ENCODE peak calls at places on chromosome 13, in six cellular contexts. R is heart right ventricle, Q is body of pancreas, D is tibial nerve, M is cardiac muscle cell, J is DND-41. L is an unnamed sample. For H3K36me3, the result is how much of the 10 kb centered on the place peaks cover.

GRCh38 chr13:100440756-100441421 is 147.7 kb downstream of the GGACT start:
- DNase-seq in R (no peak), Q (no peak), D (no peak), M (peak), J (no peak), L (no peak)

GRCh38 chr13:99357149-99357596 is 50.0 kb upstream of the GPR183 start:
- DNase-seq in R (no peak), Q (no peak), D (no peak), M (peak), J (no peak), L (no peak)

GRCh38 chr13:99432637-99433542 is 68.4 kb upstream of the TM9SF2 start:
- DNase-seq in R (peak), Q (peak), D (peak), M (peak), J (peak), L (peak)

GRCh38 chr13:22369840-22370239 is 699.0 kb downstream of the FGF9 start:
- DNase-seq in R (no peak), Q (no peak), D (no peak), M (no peak), J (no peak), L (no peak)

GRCh38 chr13:27997904-27998522 is 9.5 kb upstream of the URAD start:
- DNase-seq in R (peak), Q (peak), D (no peak), M (peak), J (peak), L (no peak)

GRCh38 chr13:113919761-113920160 is 54.1 kb downstream of the C13orf46 start:
- DNase-seq in R (no peak), Q (no peak), D (no peak), M (no peak), J (no peak), L (no peak)

GRCh38 chr13:75705395-75705794 is 69.3 kb downstream of the LMO7 start:
- DNase-seq in R (no peak), Q (no peak), D (no peak), M (peak), J (no peak), L (no peak)

GRCh38 chr13:59458908-59459579 is 704.7 kb downstream of the DIAPH3 start:
- DNase-seq in R (peak), Q (peak), D (no peak), M (peak), J (no peak), L (no peak)

GRCh38 chr13:112510002-112510780 is 77.8 kb downstream of the TUBGCP3 start:
- DNase-seq in R (no peak), Q (peak), D (no peak), M (peak), J (peak), L (no peak)

GRCh38 chr13:19960673-19961015 is 2.1 kb downstream of the ZMYM2 start:
- DNase-seq in R (no peak), Q (no peak), D (no peak), M (peak), J (no peak), L (no peak)

GRCh38 chr13:24213932-24214331 is 53.4 kb downstream of the SPATA13 start:
- DNase-seq in R (no peak), Q (no peak), D (no peak), M (no peak), J (no peak), L (no peak)

GRCh38 chr13:30785146-30785845 is 50.0 kb downstream of the ALOX5AP start:
- DNase-seq in R (no peak), Q (peak), D (no peak), M (peak), J (no peak), L (no peak)

GRCh38 chr13:44854264-44855060 is 134.8 kb downstream of the NUFIP1 start:
- DNase-seq in R (peak), Q (peak), D (no peak), M (no peak), J (no peak), L (no peak)

GRCh38 chr13:30846311-30846710 is 59.8 kb upstream of the MEDAG start:
- DNase-seq in R (no peak), Q (no peak), D (no peak), M (peak), J (no peak), L (no peak)

GRCh38 chr13:72463561-72463960 is 263.9 kb downstream of the MZT1 start:
- DNase-seq in R (no peak), Q (peak), D (no peak), M (peak), J (no peak), L (no peak)

GRCh38 chr13:110759710-110760109 is 46.2 kb downstream of the ING1 start:
- DNase-seq in R (no peak), Q (no peak), D (no peak), M (peak), J (no peak), L (no peak)

GRCh38 chr13:73859841-73860240 is 274.4 kb downstream of the KLF12 start:
- DNase-seq in R (no peak), Q (no peak), D (no peak), M (no peak), J (no peak), L (no peak)

GRCh38 chr13:40547545-40548322 is 118.7 kb downstream of the FOXO1 start:
- DNase-seq in R (no peak), Q (no peak), D (no peak), M (no peak), J (no peak), L (no peak)

GRCh38 chr13:31035162-31035951 is 102.9 kb downstream of the TEX26 start:
- DNase-seq in R (no peak), Q (peak), D (peak), M (peak), J (no peak), L (no peak)

GRCh38 chr13:40215311-40215710 is 451.1 kb downstream of the FOXO1 start:
- DNase-seq in R (no peak), Q (no peak), D (no peak), M (no peak), J (no peak), L (no peak)

GRCh38 chr13:31172535-31172934 is 10.8 kb upstream of the HSPH1 start:
- DNase-seq in R (no peak), Q (no peak), D (no peak), M (peak), J (no peak), L (no peak)

GRCh38 chr13:76000131-76000530 is 364.0 kb downstream of the LMO7 start:
- DNase-seq in R (no peak), Q (no peak), D (no peak), M (no peak), J (no peak), L (no peak)

GRCh38 chr13:92143766-92144165 is 745.3 kb downstream of the GPC5 start:
- DNase-seq in R (no peak), Q (no peak), D (no peak), M (peak), J (no peak), L (no peak)
- TF ChIP-seq CTCF in R (no peak), Q (no peak), D (no peak), M (no peak), J (no peak), L (no peak)

DNA sequence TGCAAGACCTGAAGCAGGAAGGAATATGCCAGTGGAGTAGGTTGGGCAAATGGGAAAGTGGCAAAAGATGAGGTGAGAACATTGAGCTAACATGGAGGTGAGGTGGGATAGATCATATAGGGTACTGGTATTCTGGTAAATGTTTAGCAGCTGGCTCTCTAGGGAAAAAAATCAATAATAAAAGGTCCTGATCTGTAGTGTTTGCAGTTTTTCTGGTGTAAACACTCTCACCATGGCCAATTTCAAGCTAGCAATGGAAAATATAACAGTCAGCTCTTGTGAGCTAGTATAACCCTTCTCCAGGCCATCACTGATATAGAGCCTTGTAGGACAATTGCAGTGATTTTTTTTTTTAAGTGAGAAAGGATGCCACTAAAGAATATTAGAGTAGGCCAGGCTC is 31.3 kb downstream of the RFC3 start:
- DNase-seq in R (no peak), Q (no peak), D (no peak), M (no peak), J (no peak), L (no peak)
- H3K36me3 ChIP-seq in R (under half), Q (under half), D (under half), M (under half), J (under half), L (under half)

GRCh38 chr13:25816239-25816638 is 235.6 kb downstream of the SHISA2 start:
- DNase-seq in R (no peak), Q (no peak), D (no peak), M (no peak), J (no peak), L (no peak)
- H3K4me3 ChIP-seq in R (no peak), Q (no peak), D (no peak), M (no peak), J (no peak), L (no peak)

GRCh38 chr13:78319101-78319627 is 284.2 kb downstream of the POU4F1 start:
- DNase-seq in R (no peak), Q (no peak), D (no peak), M (no peak), J (no peak), L (no peak)

DNA sequence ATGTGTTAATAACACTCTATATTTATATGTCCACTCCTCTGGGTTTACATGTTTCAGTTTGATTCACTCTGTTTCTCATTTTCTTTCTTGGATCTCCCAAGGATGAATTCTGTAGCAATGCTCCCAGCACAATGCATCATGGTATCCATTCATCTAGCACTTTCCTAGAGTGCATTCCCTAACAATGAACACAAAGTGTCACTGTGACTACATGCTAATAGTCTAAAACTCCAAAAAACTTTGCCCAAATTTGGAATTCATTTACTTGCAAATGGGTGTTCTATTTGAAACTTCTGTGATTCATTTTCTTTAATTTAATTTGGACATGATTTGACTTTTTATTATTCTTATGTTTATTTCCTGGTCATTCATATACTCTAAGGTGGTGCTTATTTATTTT is 286.3 kb downstream of the POU4F1 start:
- DNase-seq in R (no peak), Q (no peak), D (no peak), M (peak), J (no peak), L (no peak)
- TF ChIP-seq CTCF in R (peak), Q (no peak), D (no peak), M (peak), J (peak), L (no peak)

GRCh38 chr13:25268561-25268960 is 18.7 kb downstream of the MTMR6 start:
- DNase-seq in R (no peak), Q (no peak), D (no peak), M (no peak), J (no peak), L (no peak)
- H3K36me3 ChIP-seq in R (under half), Q (under half), D (half or more), M (under half), J (half or more), L (under half)

L was measured in left lung.